ENCODE peak calls at places on chromosomes 4 and X, in ten cellular contexts. U, W, F, O, P, E, L, N, J and Q are unnamed samples.

GRCh38 chrX:112851161-112851779 is 10.6 kb upstream of the AMOT start:
- DNase-seq in P (no peak), U (no peak), F (no peak), O (no peak), N (no peak), L (no peak), W (no peak), J (no peak), E (no peak), Q (peak; percentile 30)

GRCh38 chrX:72304877-72305276 is 837 bp downstream of the CITED1 start:
- DNase-seq in W (no peak), F (no peak), P (no peak), O (no peak), J (no peak), L (no peak), N (no peak), E (no peak), U (no peak), Q (no peak)

GRCh38 chr4:182826391-182826790 is 90.8 kb downstream of the DCTD start:
- DNase-seq in E (no peak), F (no peak), J (no peak), O (no peak), L (no peak), W (no peak), U (peak; percentile 35), P (no peak), N (no peak), Q (no peak)

GRCh38 chrX:132648870-132649269 is 160.0 kb upstream of the MBNL3 start:
- DNase-seq in N (no peak), U (no peak), J (no peak), F (no peak), L (peak; percentile 36), P (no peak), E (no peak), O (no peak), W (no peak), Q (no peak)

GRCh38 chrX:130196453-130196852 is 24.7 kb downstream of the RAB33A start:
- DNase-seq in U (no peak), L (no peak), O (no peak), J (no peak), N (no peak), E (no peak), F (no peak), W (no peak), P (no peak), Q (no peak)

GRCh38 chr4:34293459-34293858 is 1950.9 kb downstream of the ARAP2 start:
- DNase-seq in F (no peak), J (peak; percentile 11), O (no peak), L (no peak), W (no peak), U (no peak), N (no peak), E (no peak), P (no peak), Q (no peak)

GRCh38 chr4:31667701-31668100 is 947.5 kb downstream of the PCDH7 start:
- DNase-seq in F (no peak), W (no peak), E (no peak), O (no peak), U (no peak), J (no peak), L (peak; percentile 64), P (no peak), N (no peak), Q (no peak)

GRCh38 chr4:13289391-13289790 is 194.7 kb downstream of the RAB28 start:
- DNase-seq in L (peak; percentile 76), U (no peak), P (no peak), O (no peak), N (no peak), F (no peak), E (no peak), W (no peak), J (no peak), Q (no peak)

GRCh38 chr4:101954351-101954750 is 163.8 kb downstream of the BANK1 start:
- DNase-seq in L (no peak), E (no peak), U (no peak), P (no peak), O (no peak), J (no peak), F (no peak), W (no peak), N (no peak), Q (no peak)

GRCh38 chrX:23819385-23820234 is 36.6 kb downstream of the SAT1 start:
- DNase-seq in E (no peak), U (no peak), O (no peak), W (no peak), F (no peak), N (no peak), P (no peak), J (no peak), L (no peak), Q (no peak)

GRCh38 chr4:7652451-7652871 is 217.7 kb upstream of the PSAPL1 start:
- DNase-seq in J (no peak), P (no peak), E (no peak), N (no peak), O (no peak), W (no peak), L (no peak), F (no peak), U (no peak), Q (no peak)

GRCh38 chrX:45852884-45853283 is 652.2 kb upstream of the DIPK2B start:
- DNase-seq in L (no peak), U (no peak), W (no peak), N (no peak), F (no peak), J (no peak), E (no peak), P (no peak), O (no peak), Q (peak; percentile 33)